ENCODE peak calls at places on chromosomes 13 and 19, in five cellular contexts. C, W, B, M and L are unnamed samples.

GRCh38 chr13:33153421-33154381 is 131.9 kb downstream of the STARD13 start:
- DNase-seq in W (no peak), B (no peak), M (no peak), C (no peak), L (no peak)

GRCh38 chr19:51098366-51099069 is 9.7 kb downstream of the CTU1 start:
- DNase-seq in B (no peak), W (no peak), M (peak), C (no peak), L (peak)

GRCh38 chr19:45667620-45668341 is at the start of gene GIPR:
- DNase-seq in M (peak), B (peak), C (peak), W (peak), L (peak)

GRCh38 chr19:510606-511100 is 3.4 kb downstream of the TPGS1 start:
- DNase-seq in C (peak), W (peak), M (peak), B (peak), L (peak)

GRCh38 chr19:1942078-1942933 is 1.3 kb downstream of the CSNK1G2 start:
- DNase-seq in B (peak), C (peak), W (peak), M (peak), L (peak)

GRCh38 chr19:11131471-11131870 is 24.1 kb downstream of the SPC24 start:
- DNase-seq in M (no peak), B (no peak), C (no peak), W (no peak), L (no peak)

GRCh38 chr13:59982631-59983382 is 180.9 kb downstream of the DIAPH3 start:
- DNase-seq in W (no peak), C (no peak), B (no peak), M (no peak), L (no peak)

GRCh38 chr19:32041681-32042292 is 303.6 kb upstream of the ZNF507 start:
- DNase-seq in W (no peak), B (no peak), C (peak), M (peak), L (peak)

GRCh38 chr13:110907951-110908898 is 6.6 kb downstream of the ANKRD10 start:
- DNase-seq in W (no peak), C (peak), B (no peak), M (peak), L (peak)